ENCODE peak calls at places on chromosomes 4 and X, in seven cellular contexts. One of them, this sample, is unnamed.

GRCh38 chrX:153539171-153539978 is 21.9 kb downstream of the ATP2B3 start:
- DNase-seq in Calu3: peak; percentile 86
- DNase-seq in upper lobe of right lung: peak; percentile 80
- DNase-seq in WTC11: peak; percentile 76
- DNase-seq in HFFc6: peak; percentile 46
- DNase-seq in stomach: peak; percentile 67
- DNase-seq in RWPE1: peak; percentile 35
- DNase-seq in this sample: peak; percentile 81

GRCh38 chr4:21097026-21097425 is 396.8 kb downstream of the PACRGL start:
- DNase-seq in Calu3: no peak
- DNase-seq in WTC11: no peak
- DNase-seq in HFFc6: no peak
- DNase-seq in upper lobe of right lung: no peak
- DNase-seq in RWPE1: no peak
- DNase-seq in stomach: no peak
- DNase-seq in this sample: no peak

GRCh38 chr4:94641702-94642560 is 115.8 kb upstream of the BMPR1B start:
- DNase-seq in RWPE1: peak; percentile 34
- DNase-seq in Calu3: no peak
- DNase-seq in stomach: no peak
- DNase-seq in WTC11: no peak
- DNase-seq in HFFc6: peak; percentile 68
- DNase-seq in upper lobe of right lung: no peak
- DNase-seq in this sample: no peak

GRCh38 chrX:14015941-14016340 is 13.8 kb downstream of the GEMIN8 start:
- DNase-seq in stomach: no peak
- DNase-seq in HFFc6: no peak
- DNase-seq in upper lobe of right lung: no peak
- DNase-seq in RWPE1: no peak
- DNase-seq in WTC11: no peak
- DNase-seq in Calu3: no peak
- DNase-seq in this sample: no peak

GRCh38 chr4:2333356-2333841 is 71.5 kb upstream of the MXD4 start:
- DNase-seq in WTC11: no peak
- DNase-seq in RWPE1: no peak
- DNase-seq in HFFc6: no peak
- DNase-seq in stomach: peak; percentile 76
- DNase-seq in upper lobe of right lung: peak; percentile 84
- DNase-seq in Calu3: peak; percentile 51
- DNase-seq in this sample: no peak

GRCh38 chrX:56795309-56795868 is 66.3 kb downstream of the NBDY start:
- DNase-seq in RWPE1: no peak
- DNase-seq in HFFc6: no peak
- DNase-seq in WTC11: no peak
- DNase-seq in Calu3: no peak
- DNase-seq in stomach: peak; percentile 15
- DNase-seq in upper lobe of right lung: peak; percentile 12
- DNase-seq in this sample: no peak

GRCh38 chr4:168096444-168096784 is 4.1 kb downstream of the ANXA10 start:
- DNase-seq in Calu3: no peak
- DNase-seq in stomach: no peak
- DNase-seq in RWPE1: no peak
- DNase-seq in upper lobe of right lung: no peak
- DNase-seq in HFFc6: no peak
- DNase-seq in WTC11: no peak
- DNase-seq in this sample: no peak

GRCh38 chr4:153148796-153149195 is 55.4 kb upstream of the TRIM2 start:
- DNase-seq in Calu3: no peak
- DNase-seq in RWPE1: no peak
- DNase-seq in upper lobe of right lung: no peak
- DNase-seq in WTC11: no peak
- DNase-seq in HFFc6: peak; percentile 40
- DNase-seq in stomach: no peak
- DNase-seq in this sample: no peak

GRCh38 chr4:169993531-169993930 is 32.7 kb downstream of the MFAP3L start:
- DNase-seq in stomach: no peak
- DNase-seq in Calu3: no peak
- DNase-seq in upper lobe of right lung: no peak
- DNase-seq in HFFc6: no peak
- DNase-seq in RWPE1: no peak
- DNase-seq in WTC11: no peak
- DNase-seq in this sample: no peak

GRCh38 chrX:129875669-129876068 is 30.3 kb upstream of the UTP14A start:
- DNase-seq in HFFc6: peak; percentile 87
- DNase-seq in WTC11: no peak
- DNase-seq in Calu3: peak; percentile 8
- DNase-seq in upper lobe of right lung: no peak
- DNase-seq in RWPE1: peak; percentile 4
- DNase-seq in stomach: no peak
- DNase-seq in this sample: peak; percentile 56

GRCh38 chr4:27270435-27270834 is 409.8 kb downstream of the STIM2 start:
- DNase-seq in upper lobe of right lung: no peak
- DNase-seq in HFFc6: no peak
- DNase-seq in stomach: no peak
- DNase-seq in WTC11: no peak
- DNase-seq in RWPE1: peak; percentile 2
- DNase-seq in Calu3: peak; percentile 15
- DNase-seq in this sample: no peak

GRCh38 chr4:158884280-158884679 is 115.5 kb downstream of the FNIP2 start:
- DNase-seq in upper lobe of right lung: no peak
- DNase-seq in WTC11: no peak
- DNase-seq in Calu3: no peak
- DNase-seq in stomach: no peak
- DNase-seq in HFFc6: no peak
- DNase-seq in RWPE1: no peak
- DNase-seq in this sample: no peak

GRCh38 chr4:66330125-66330524 is 659.8 kb upstream of the EPHA5 start:
- DNase-seq in RWPE1: no peak
- DNase-seq in stomach: no peak
- DNase-seq in HFFc6: no peak
- DNase-seq in Calu3: no peak
- DNase-seq in upper lobe of right lung: no peak
- DNase-seq in WTC11: no peak
- DNase-seq in this sample: no peak

GRCh38 chr4:6154875-6155274 is 45.5 kb downstream of the JAKMIP1 start:
- DNase-seq in HFFc6: no peak
- DNase-seq in RWPE1: no peak
- DNase-seq in WTC11: no peak
- DNase-seq in Calu3: no peak
- DNase-seq in stomach: no peak
- DNase-seq in upper lobe of right lung: no peak
- DNase-seq in this sample: no peak

GRCh38 chr4:29304595-29304994 is 1415.6 kb upstream of the PCDH7 start:
- DNase-seq in upper lobe of right lung: no peak
- DNase-seq in Calu3: no peak
- DNase-seq in stomach: no peak
- DNase-seq in HFFc6: no peak
- DNase-seq in RWPE1: no peak
- DNase-seq in WTC11: no peak
- DNase-seq in this sample: no peak

GRCh38 chrX:117987376-117987775 is 129.2 kb downstream of the KLHL13 start:
- DNase-seq in upper lobe of right lung: no peak
- DNase-seq in HFFc6: no peak
- DNase-seq in WTC11: no peak
- DNase-seq in RWPE1: no peak
- DNase-seq in stomach: no peak
- DNase-seq in Calu3: no peak
- DNase-seq in this sample: no peak

GRCh38 chr4:8308144-8308543 is 38.6 kb downstream of the HTRA3 start:
- DNase-seq in Calu3: no peak
- DNase-seq in upper lobe of right lung: peak; percentile 40
- DNase-seq in WTC11: peak; percentile 4
- DNase-seq in RWPE1: no peak
- DNase-seq in HFFc6: no peak
- DNase-seq in stomach: no peak
- DNase-seq in this sample: no peak

GRCh38 chrX:46573331-46573895 is at the start of gene CHST7:
- DNase-seq in WTC11: peak; percentile 70
- DNase-seq in upper lobe of right lung: peak; percentile 84
- DNase-seq in Calu3: peak; percentile 78
- DNase-seq in RWPE1: peak; percentile 61
- DNase-seq in HFFc6: peak; percentile 35
- DNase-seq in stomach: peak; percentile 52
- DNase-seq in this sample: no peak

GRCh38 chrX:46571423-46572294 is 1.9 kb upstream of the CHST7 start:
- DNase-seq in WTC11: no peak
- DNase-seq in Calu3: no peak
- DNase-seq in upper lobe of right lung: no peak
- DNase-seq in HFFc6: no peak
- DNase-seq in RWPE1: no peak
- DNase-seq in stomach: no peak
- DNase-seq in this sample: no peak

GRCh38 chrX:46573896-46574336 is 351 bp downstream of the CHST7 start:
- DNase-seq in upper lobe of right lung: peak; percentile 80
- DNase-seq in RWPE1: no peak
- DNase-seq in WTC11: peak; percentile 62
- DNase-seq in Calu3: peak; percentile 70
- DNase-seq in HFFc6: no peak
- DNase-seq in stomach: peak; percentile 40
- DNase-seq in this sample: peak; percentile 31

GRCh38 chrX:46574337-46574940 is 874 bp downstream of the CHST7 start:
- DNase-seq in RWPE1: no peak
- DNase-seq in Calu3: peak; percentile 44
- DNase-seq in stomach: no peak
- DNase-seq in HFFc6: no peak
- DNase-seq in upper lobe of right lung: no peak
- DNase-seq in WTC11: peak; percentile 33
- DNase-seq in this sample: no peak

GRCh38 chrX:46572295-46572936 is 1.1 kb upstream of the CHST7 start:
- DNase-seq in stomach: no peak
- DNase-seq in upper lobe of right lung: no peak
- DNase-seq in RWPE1: no peak
- DNase-seq in WTC11: no peak
- DNase-seq in Calu3: no peak
- DNase-seq in HFFc6: no peak
- DNase-seq in this sample: no peak
- TF ChIP-seq CTCF in stomach: no peak
- TF ChIP-seq CTCF in upper lobe of right lung: no peak
- TF ChIP-seq CTCF in RWPE1: no peak
- TF ChIP-seq CTCF in WTC11: no peak
- TF ChIP-seq CTCF in Calu3: no peak
- TF ChIP-seq CTCF in HFFc6: no peak
- TF ChIP-seq CTCF in this sample: no peak

DNA sequence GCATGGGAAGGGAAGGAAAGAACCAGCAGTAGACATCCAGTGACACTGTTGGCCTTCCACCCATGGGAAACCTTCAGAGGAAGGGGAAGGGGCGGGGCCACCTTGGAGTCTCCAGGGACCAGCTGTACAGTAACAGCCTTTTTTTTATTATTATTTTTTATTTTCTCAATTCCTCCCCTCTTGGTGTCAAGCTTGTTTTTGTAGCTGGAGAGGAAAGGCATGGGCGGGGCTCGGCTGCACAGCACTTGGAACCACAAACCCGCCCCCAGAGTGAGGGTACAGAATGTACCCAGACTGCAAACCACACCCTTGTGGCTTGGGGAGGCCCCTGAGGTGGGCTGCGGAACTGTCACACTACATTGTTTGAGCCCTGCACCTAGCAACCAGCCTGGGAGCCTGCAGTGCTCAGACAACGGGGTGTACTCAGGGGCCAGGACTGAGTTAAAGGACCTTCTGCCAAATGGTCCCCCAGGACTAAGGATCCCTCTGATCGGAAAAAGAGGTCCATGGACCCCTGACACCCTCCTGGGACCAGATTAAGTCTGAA is 45.7 kb downstream of the PRPS1 start:
- DNase-seq in HFFc6: no peak
- DNase-seq in stomach: peak; percentile 87
- DNase-seq in Calu3: peak; percentile 68
- DNase-seq in upper lobe of right lung: peak; percentile 91
- DNase-seq in RWPE1: no peak
- DNase-seq in WTC11: no peak
- DNase-seq in this sample: peak; percentile 75
- TF ChIP-seq CTCF in HFFc6: no peak
- TF ChIP-seq CTCF in stomach: no peak
- TF ChIP-seq CTCF in Calu3: no peak
- TF ChIP-seq CTCF in upper lobe of right lung: peak; percentile 11
- TF ChIP-seq CTCF in RWPE1: no peak
- TF ChIP-seq CTCF in WTC11: no peak
- TF ChIP-seq CTCF in this sample: no peak

GRCh38 chr4:61493470-61493869 is 293.3 kb downstream of the ADGRL3 start:
- DNase-seq in WTC11: no peak
- DNase-seq in stomach: no peak
- DNase-seq in upper lobe of right lung: no peak
- DNase-seq in HFFc6: no peak
- DNase-seq in Calu3: peak; percentile 6
- DNase-seq in RWPE1: no peak
- DNase-seq in this sample: no peak

GRCh38 chr4:61493041-61493440 is 292.9 kb downstream of the ADGRL3 start:
- DNase-seq in stomach: no peak
- DNase-seq in upper lobe of right lung: no peak
- DNase-seq in Calu3: no peak
- DNase-seq in RWPE1: no peak
- DNase-seq in WTC11: no peak
- DNase-seq in HFFc6: no peak
- DNase-seq in this sample: no peak

DNA sequence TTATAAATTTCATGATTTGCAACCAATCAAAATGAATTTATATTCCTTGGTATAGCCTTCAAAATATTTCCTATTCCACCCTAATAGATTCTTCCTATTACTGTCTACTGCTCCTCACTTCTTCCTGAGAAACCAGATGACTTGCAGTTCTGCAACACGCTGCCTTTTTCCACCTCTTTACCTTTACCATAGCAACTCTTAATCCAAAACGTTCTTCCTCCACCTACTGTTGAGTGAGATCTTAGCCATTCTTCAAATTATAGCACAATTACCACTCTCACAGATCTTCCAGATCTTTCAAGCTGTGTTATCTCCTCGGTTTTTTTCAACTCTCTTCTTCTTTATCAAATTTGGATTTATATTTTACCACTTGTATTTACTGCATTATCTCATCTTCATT is 289.8 kb downstream of the ADGRL3 start:
- DNase-seq in stomach: no peak
- DNase-seq in RWPE1: no peak
- DNase-seq in WTC11: no peak
- DNase-seq in Calu3: no peak
- DNase-seq in HFFc6: no peak
- DNase-seq in upper lobe of right lung: no peak
- DNase-seq in this sample: no peak
- TF ChIP-seq CTCF in stomach: no peak
- TF ChIP-seq CTCF in RWPE1: no peak
- TF ChIP-seq CTCF in WTC11: no peak
- TF ChIP-seq CTCF in Calu3: no peak
- TF ChIP-seq CTCF in HFFc6: no peak
- TF ChIP-seq CTCF in upper lobe of right lung: no peak
- TF ChIP-seq CTCF in this sample: no peak

DNA sequence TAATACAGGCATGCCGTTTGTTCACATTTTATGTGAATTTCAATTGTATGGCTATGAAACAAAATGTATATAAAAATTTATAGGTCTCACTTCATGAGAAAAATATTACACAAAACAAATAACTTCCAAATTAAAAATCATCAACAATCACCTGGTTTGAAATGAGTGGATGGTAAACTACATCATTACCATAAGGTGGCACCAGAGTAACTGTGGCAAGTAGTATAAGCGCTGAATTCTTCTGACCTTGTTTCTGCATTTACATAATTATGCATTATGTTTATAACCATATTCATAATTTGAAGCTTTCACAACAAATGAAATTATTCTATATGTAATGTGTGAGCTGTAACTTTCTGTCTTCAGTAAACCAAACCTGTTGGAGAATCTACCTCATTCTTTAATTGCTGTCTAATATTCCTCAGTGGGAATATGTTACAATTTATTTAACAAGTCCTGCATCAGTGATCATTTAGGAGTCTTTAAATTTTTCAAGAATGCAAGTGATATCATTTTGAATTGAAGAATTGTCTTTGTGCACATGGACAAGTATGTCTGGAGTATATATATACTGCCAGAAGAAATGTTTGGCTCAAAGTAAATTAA is 55.2 kb downstream of the MMRN1 start:
- DNase-seq in upper lobe of right lung: no peak
- DNase-seq in WTC11: no peak
- DNase-seq in stomach: no peak
- DNase-seq in Calu3: no peak
- DNase-seq in RWPE1: peak; percentile 20
- DNase-seq in HFFc6: no peak
- DNase-seq in this sample: no peak
- TF ChIP-seq CTCF in upper lobe of right lung: peak; percentile 21
- TF ChIP-seq CTCF in WTC11: no peak
- TF ChIP-seq CTCF in stomach: no peak
- TF ChIP-seq CTCF in Calu3: no peak
- TF ChIP-seq CTCF in RWPE1: peak; percentile 32
- TF ChIP-seq CTCF in HFFc6: peak; percentile 19
- TF ChIP-seq CTCF in this sample: peak; percentile 44